ENCODE peak calls at places on chromosome 18, in ten cellular contexts. R is NCI-H187, D is NCI-H1105, A is NCI-H2029, K is nephron progenitor cell, X is iris pigment epithelial cell, L is left kidney, P is hippocampal formation, H is GM04503, T is activated gamma-delta T cell treated with Interleukin-2 at 50 U/mL for 16 hours. U is an unnamed sample.

GRCh38 chr18:10317864-10318685 is 136.4 kb upstream of the APCDD1 start:
- DNase-seq in R (no peak), D (no peak), A (no peak), K (no peak), X (no peak), L (no peak), P (no peak), H (no peak), T (no peak), U (no peak)

GRCh38 chr18:57142361-57142760 is 4.5 kb upstream of the BOD1L2 start:
- DNase-seq in R (no peak), D (no peak), A (no peak), K (no peak), X (no peak), L (peak), P (no peak), H (no peak), T (no peak), U (no peak)

GRCh38 chr18:13376298-13376840 is 157.8 kb downstream of the LDLRAD4 start:
- DNase-seq in R (no peak), D (no peak), A (no peak), K (no peak), X (no peak), L (no peak), P (no peak), H (no peak), T (no peak), U (no peak)

GRCh38 chr18:32629990-32630389 is 142.8 kb downstream of the KLHL14 start:
- DNase-seq in R (no peak), D (no peak), A (no peak), K (no peak), X (no peak), L (no peak), P (no peak), H (no peak), T (no peak), U (no peak)

GRCh38 chr18:43680096-43680495 is 402.8 kb upstream of the SYT4 start:
- DNase-seq in R (no peak), D (no peak), A (no peak), K (no peak), X (no peak), L (no peak), P (no peak), H (peak), T (no peak), U (no peak)

GRCh38 chr18:7940976-7941375 is 373.9 kb downstream of the PTPRM start:
- DNase-seq in R (no peak), D (peak), A (no peak), K (no peak), X (no peak), L (peak), P (no peak), H (no peak), T (no peak), U (no peak)

GRCh38 chr18:48621815-48622555 is 83.2 kb downstream of the CTIF start:
- DNase-seq in R (peak), D (no peak), A (no peak), K (no peak), X (peak), L (peak), P (no peak), H (no peak), T (no peak), U (no peak)

GRCh38 chr18:37361223-37362157 is 204.1 kb downstream of the CELF4 start:
- DNase-seq in R (peak), D (peak), A (no peak), K (no peak), X (no peak), L (no peak), P (no peak), H (no peak), T (no peak), U (no peak)

GRCh38 chr18:10526211-10526949 is 553 bp downstream of the NAPG start:
- DNase-seq in R (no peak), D (peak), A (no peak), K (peak), X (peak), L (peak), P (no peak), H (no peak), T (peak), U (peak)

GRCh38 chr18:50686409-50686808 is 126.5 kb downstream of the MAPK4 start:
- DNase-seq in R (no peak), D (no peak), A (no peak), K (no peak), X (no peak), L (no peak), P (no peak), H (no peak), T (no peak), U (no peak)

GRCh38 chr18:47075098-47075883 is 39.9 kb upstream of the ELOA2 start:
- DNase-seq in R (peak), D (no peak), A (no peak), K (peak), X (peak), L (peak), P (no peak), H (no peak), T (no peak), U (no peak)

GRCh38 chr18:76827205-76827885 is 5.0 kb downstream of the ZNF236 start:
- DNase-seq in R (no peak), D (no peak), A (no peak), K (no peak), X (no peak), L (no peak), P (no peak), H (no peak), T (no peak), U (no peak)

GRCh38 chr18:79952996-79953559 is 1.6 kb upstream of the SLC66A2 start:
- DNase-seq in R (no peak), D (no peak), A (no peak), K (no peak), X (no peak), L (peak), P (no peak), H (no peak), T (no peak), U (no peak)

GRCh38 chr18:74116628-74117554 is 30.7 kb downstream of the FBXO15 start:
- DNase-seq in R (no peak), D (no peak), A (no peak), K (peak), X (peak), L (peak), P (no peak), H (no peak), T (no peak), U (peak)